ENCODE peak calls at places on chromosomes 13 and 19, in five cellular contexts. One of them, this sample, is unnamed.

GRCh38 chr19:12126707-12127106 is 13.4 kb downstream of the ZNF20 start:
- DNase-seq in cardiac muscle cell: peak; percentile 24
- DNase-seq in uterus: no peak
- DNase-seq in coronary artery: no peak
- DNase-seq in heart right ventricle: no peak
- DNase-seq in this sample: no peak

GRCh38 chr13:98480915-98481510 is 95.9 kb downstream of the STK24 start:
- DNase-seq in heart right ventricle: no peak
- DNase-seq in coronary artery: no peak
- DNase-seq in cardiac muscle cell: peak; percentile 15
- DNase-seq in uterus: no peak
- DNase-seq in this sample: no peak

GRCh38 chr13:42990991-42991891 is 800 bp downstream of the EPSTI1 start:
- DNase-seq in uterus: no peak
- DNase-seq in heart right ventricle: no peak
- DNase-seq in coronary artery: no peak
- DNase-seq in cardiac muscle cell: no peak
- DNase-seq in this sample: no peak

GRCh38 chr13:72808917-72809500 is 27.1 kb downstream of the PIBF1 start:
- DNase-seq in coronary artery: no peak
- DNase-seq in heart right ventricle: no peak
- DNase-seq in cardiac muscle cell: peak; percentile 13
- DNase-seq in uterus: no peak
- DNase-seq in this sample: no peak

GRCh38 chr19:45424191-45425058 is 708 bp upstream of the ERCC1 start:
- DNase-seq in cardiac muscle cell: no peak
- DNase-seq in coronary artery: peak; percentile 92
- DNase-seq in uterus: peak; percentile 59
- DNase-seq in heart right ventricle: peak; percentile 67
- DNase-seq in this sample: no peak

GRCh38 chr19:13758795-13759194 is 5.5 kb upstream of the MRI1 start:
- DNase-seq in coronary artery: no peak
- DNase-seq in uterus: no peak
- DNase-seq in heart right ventricle: no peak
- DNase-seq in cardiac muscle cell: no peak
- DNase-seq in this sample: no peak

GRCh38 chr19:4062576-4063368 is 3.9 kb downstream of the ZBTB7A start:
- DNase-seq in heart right ventricle: no peak
- DNase-seq in uterus: peak; percentile 27
- DNase-seq in coronary artery: no peak
- DNase-seq in cardiac muscle cell: no peak
- DNase-seq in this sample: no peak

GRCh38 chr13:99053636-99054233 is 75.9 kb upstream of the DOCK9 start:
- DNase-seq in coronary artery: no peak
- DNase-seq in cardiac muscle cell: no peak
- DNase-seq in uterus: no peak
- DNase-seq in heart right ventricle: no peak
- DNase-seq in this sample: no peak

GRCh38 chr19:7595466-7596133 is at the start of gene CAMSAP3:
- DNase-seq in heart right ventricle: no peak
- DNase-seq in coronary artery: no peak
- DNase-seq in cardiac muscle cell: peak; percentile 83
- DNase-seq in uterus: no peak
- DNase-seq in this sample: no peak

GRCh38 chr19:3098141-3098514 is 4.0 kb downstream of the GNA11 start:
- DNase-seq in uterus: no peak
- DNase-seq in cardiac muscle cell: no peak
- DNase-seq in coronary artery: no peak
- DNase-seq in heart right ventricle: peak; percentile 65
- DNase-seq in this sample: no peak

GRCh38 chr19:5335101-5335500 is 5.5 kb downstream of the PTPRS start:
- DNase-seq in cardiac muscle cell: no peak
- DNase-seq in coronary artery: no peak
- DNase-seq in uterus: no peak
- DNase-seq in heart right ventricle: no peak
- DNase-seq in this sample: no peak

GRCh38 chr13:22839554-22840286 is 341.1 kb upstream of the SGCG start:
- DNase-seq in cardiac muscle cell: peak; percentile 2
- DNase-seq in coronary artery: no peak
- DNase-seq in uterus: no peak
- DNase-seq in heart right ventricle: no peak
- DNase-seq in this sample: no peak

GRCh38 chr13:54633461-54633860 is 1604.8 kb downstream of the OLFM4 start:
- DNase-seq in uterus: no peak
- DNase-seq in coronary artery: no peak
- DNase-seq in heart right ventricle: no peak
- DNase-seq in cardiac muscle cell: no peak
- DNase-seq in this sample: no peak

GRCh38 chr13:99344610-99345208 is 37.5 kb upstream of the GPR183 start:
- DNase-seq in heart right ventricle: no peak
- DNase-seq in coronary artery: no peak
- DNase-seq in uterus: no peak
- DNase-seq in cardiac muscle cell: no peak
- DNase-seq in this sample: no peak

GRCh38 chr13:99312493-99312883 is 5.3 kb upstream of the GPR183 start:
- DNase-seq in cardiac muscle cell: no peak
- DNase-seq in coronary artery: peak; percentile 79
- DNase-seq in uterus: peak; percentile 64
- DNase-seq in heart right ventricle: peak; percentile 31
- DNase-seq in this sample: peak; percentile 68

GRCh38 chr13:27065582-27065981 is 106.0 kb downstream of the USP12 start:
- DNase-seq in cardiac muscle cell: no peak
- DNase-seq in uterus: no peak
- DNase-seq in heart right ventricle: no peak
- DNase-seq in coronary artery: no peak
- DNase-seq in this sample: no peak

GRCh38 chr13:76822691-76823267 is 63.4 kb downstream of the KCTD12 start:
- DNase-seq in uterus: no peak
- DNase-seq in heart right ventricle: no peak
- DNase-seq in cardiac muscle cell: no peak
- DNase-seq in coronary artery: no peak
- DNase-seq in this sample: no peak

GRCh38 chr13:99970761-99971575 is 599 bp downstream of the ZIC5 start:
- DNase-seq in heart right ventricle: no peak
- DNase-seq in cardiac muscle cell: peak; percentile 33
- DNase-seq in uterus: no peak
- DNase-seq in coronary artery: no peak
- DNase-seq in this sample: no peak

GRCh38 chr13:103514188-103514587 is 448.0 kb upstream of the SLC10A2 start:
- DNase-seq in heart right ventricle: no peak
- DNase-seq in cardiac muscle cell: no peak
- DNase-seq in uterus: no peak
- DNase-seq in coronary artery: no peak
- DNase-seq in this sample: no peak

GRCh38 chr13:31240921-31241320 is 41.1 kb downstream of the B3GLCT start:
- DNase-seq in coronary artery: no peak
- DNase-seq in heart right ventricle: no peak
- DNase-seq in cardiac muscle cell: no peak
- DNase-seq in uterus: no peak
- DNase-seq in this sample: no peak

GRCh38 chr19:45468159-45468651 is 409 bp downstream of the FOSB start:
- DNase-seq in cardiac muscle cell: peak; percentile 44
- DNase-seq in heart right ventricle: no peak
- DNase-seq in coronary artery: peak; percentile 86
- DNase-seq in uterus: peak; percentile 47
- DNase-seq in this sample: no peak

GRCh38 chr13:109821038-109821545 is 34.7 kb upstream of the IRS2 start:
- DNase-seq in heart right ventricle: no peak
- DNase-seq in uterus: no peak
- DNase-seq in cardiac muscle cell: no peak
- DNase-seq in coronary artery: no peak
- DNase-seq in this sample: no peak

GRCh38 chr13:114097893-114098688 is 34.3 kb downstream of the RASA3 start:
- DNase-seq in coronary artery: no peak
- DNase-seq in uterus: peak; percentile 14
- DNase-seq in heart right ventricle: peak; percentile 8
- DNase-seq in cardiac muscle cell: no peak
- DNase-seq in this sample: no peak

GRCh38 chr19:48715276-48715675 is 4.2 kb downstream of the MAMSTR start:
- DNase-seq in uterus: no peak
- DNase-seq in cardiac muscle cell: no peak
- DNase-seq in heart right ventricle: no peak
- DNase-seq in coronary artery: peak; percentile 79
- DNase-seq in this sample: no peak
- H3K4me3 ChIP-seq in uterus: peak overlapping the region; percentile 40
- H3K4me3 ChIP-seq in cardiac muscle cell: no peak overlapping the region
- H3K4me3 ChIP-seq in heart right ventricle: peak overlapping the region; percentile 29
- H3K4me3 ChIP-seq in coronary artery: peak overlapping the region; percentile 78
- H3K4me3 ChIP-seq in this sample: peak overlapping the region; percentile 95

DNA sequence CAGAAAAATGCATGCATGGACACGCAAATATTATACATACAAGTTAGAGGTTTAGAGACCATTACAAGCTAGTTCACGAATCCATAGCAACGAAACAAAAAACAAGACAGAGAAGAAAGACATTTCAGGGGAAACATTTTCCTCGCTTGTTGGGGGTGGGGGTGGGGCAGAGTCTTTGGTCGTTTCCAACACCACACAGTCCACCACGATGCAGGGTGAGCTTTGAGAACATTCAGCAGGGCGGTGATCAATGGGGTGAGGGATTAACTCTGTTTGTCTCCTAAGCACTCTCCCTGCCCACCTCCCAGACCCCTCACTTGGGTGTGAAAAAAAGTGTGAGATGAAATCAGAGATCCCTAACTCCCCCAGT is 631 bp downstream of the OXGR1 start:
- DNase-seq in heart right ventricle: no peak
- DNase-seq in coronary artery: no peak
- DNase-seq in uterus: no peak
- DNase-seq in cardiac muscle cell: no peak
- DNase-seq in this sample: no peak
- H3K4me3 ChIP-seq in heart right ventricle: peak overlapping the region; percentile 26
- H3K4me3 ChIP-seq in coronary artery: peak overlapping the region; percentile 78
- H3K4me3 ChIP-seq in uterus: peak overlapping the region; percentile 33
- H3K4me3 ChIP-seq in cardiac muscle cell: peak overlapping the region; percentile 30
- H3K4me3 ChIP-seq in this sample: peak overlapping the region; percentile 79

GRCh38 chr19:38587562-38587961 is 30.2 kb downstream of the MAP4K1 start:
- DNase-seq in coronary artery: no peak
- DNase-seq in uterus: no peak
- DNase-seq in cardiac muscle cell: no peak
- DNase-seq in heart right ventricle: no peak
- DNase-seq in this sample: no peak
- H3K4me3 ChIP-seq in coronary artery: no peak overlapping the region
- H3K4me3 ChIP-seq in uterus: no peak overlapping the region
- H3K4me3 ChIP-seq in cardiac muscle cell: no peak overlapping the region
- H3K4me3 ChIP-seq in heart right ventricle: no peak overlapping the region
- H3K4me3 ChIP-seq in this sample: no peak overlapping the region

DNA sequence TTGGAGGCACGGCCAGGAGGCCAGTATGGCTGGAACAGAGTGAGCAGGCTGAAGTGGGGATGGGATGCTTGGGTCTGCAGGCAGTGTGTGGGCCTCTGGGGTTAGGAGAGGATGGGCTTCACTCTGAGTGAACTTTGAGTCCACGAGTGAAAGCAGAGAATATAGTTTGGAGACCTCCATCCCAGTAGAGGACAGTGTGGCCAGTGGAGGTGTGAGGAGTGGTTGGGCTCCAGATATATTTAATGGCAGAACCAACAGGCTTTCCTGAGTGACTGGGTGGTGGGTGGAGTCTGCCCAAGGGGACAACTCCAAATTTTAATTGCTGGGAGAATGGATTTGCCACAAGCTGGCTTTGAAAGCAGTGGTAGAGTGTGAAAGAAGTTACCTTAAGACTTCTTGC is 27.3 kb downstream of the GATAD2A start:
- DNase-seq in heart right ventricle: no peak
- DNase-seq in cardiac muscle cell: no peak
- DNase-seq in coronary artery: no peak
- DNase-seq in uterus: no peak
- DNase-seq in this sample: no peak
- H3K4me3 ChIP-seq in heart right ventricle: no peak overlapping the region
- H3K4me3 ChIP-seq in cardiac muscle cell: no peak overlapping the region
- H3K4me3 ChIP-seq in coronary artery: no peak overlapping the region
- H3K4me3 ChIP-seq in uterus: no peak overlapping the region
- H3K4me3 ChIP-seq in this sample: no peak overlapping the region

GRCh38 chr13:49495783-49496762 is at the start of gene PHF11:
- DNase-seq in uterus: peak; percentile 76
- DNase-seq in heart right ventricle: peak; percentile 79
- DNase-seq in cardiac muscle cell: peak; percentile 64
- DNase-seq in coronary artery: peak; percentile 89
- DNase-seq in this sample: peak; percentile 65
- H3K4me3 ChIP-seq in uterus: peak within 1 kb of the TSS; percentile 49
- H3K4me3 ChIP-seq in heart right ventricle: peak within 1 kb of the TSS; percentile 57
- H3K4me3 ChIP-seq in cardiac muscle cell: peak within 1 kb of the TSS; percentile 23
- H3K4me3 ChIP-seq in coronary artery: peak within 1 kb of the TSS; percentile 88
- H3K4me3 ChIP-seq in this sample: peak within 1 kb of the TSS; percentile 70

GRCh38 chr19:40800997-40801377 is 2.0 kb downstream of the EGLN2 start:
- DNase-seq in heart right ventricle: no peak
- DNase-seq in cardiac muscle cell: no peak
- DNase-seq in coronary artery: no peak
- DNase-seq in uterus: no peak
- DNase-seq in this sample: no peak

GRCh38 chr19:40798997-40799557 is at the start of gene EGLN2:
- DNase-seq in cardiac muscle cell: no peak
- DNase-seq in coronary artery: no peak
- DNase-seq in heart right ventricle: no peak
- DNase-seq in uterus: no peak
- DNase-seq in this sample: no peak

GRCh38 chr19:40801449-40802299 is 2.7 kb downstream of the EGLN2 start:
- DNase-seq in uterus: no peak
- DNase-seq in heart right ventricle: no peak
- DNase-seq in cardiac muscle cell: peak; percentile 47
- DNase-seq in coronary artery: no peak
- DNase-seq in this sample: no peak

GRCh38 chr19:40799558-40800338 is 757 bp downstream of the EGLN2 start:
- DNase-seq in coronary artery: no peak
- DNase-seq in uterus: no peak
- DNase-seq in heart right ventricle: peak; percentile 75
- DNase-seq in cardiac muscle cell: peak; percentile 60
- DNase-seq in this sample: peak; percentile 58

GRCh38 chr19:40800339-40800996 is 1.5 kb downstream of the EGLN2 start:
- DNase-seq in cardiac muscle cell: no peak
- DNase-seq in heart right ventricle: no peak
- DNase-seq in coronary artery: no peak
- DNase-seq in uterus: no peak
- DNase-seq in this sample: no peak
- H3K4me3 ChIP-seq in cardiac muscle cell: peak overlapping the region; percentile 96
- H3K4me3 ChIP-seq in heart right ventricle: peak overlapping the region; percentile 97
- H3K4me3 ChIP-seq in coronary artery: peak overlapping the region; percentile 98
- H3K4me3 ChIP-seq in uterus: peak overlapping the region; percentile 95
- H3K4me3 ChIP-seq in this sample: peak overlapping the region; percentile 95

This sample was measured in dorsolateral prefrontal cortex.